ENCODE peak calls at places on chromosomes 12 and 14, in eight cellular contexts. W is uterus, Z is foreskin fibroblast, F is progenitor cell of endocrine pancreas, C is A549, G is brain microvascular endothelial cell, K is HepG2, V is WTC11. J is an unnamed sample.

GRCh38 chr12:68904351-68904982 is 28.5 kb downstream of the CPM start:
- DNase-seq in W (no peak), Z (peak), F (no peak), C (no peak), G (no peak), K (no peak), V (no peak), J (no peak)

GRCh38 chr12:27711312-27711682 is 665 bp downstream of the MRPS35 start:
- DNase-seq in W (no peak), Z (no peak), F (no peak), C (no peak), G (peak), K (no peak), V (no peak), J (peak)

GRCh38 chr12:101945361-101946232 is 68.2 kb downstream of the DRAM1 start:
- DNase-seq in W (no peak), Z (peak), F (no peak), C (no peak), G (no peak), K (peak), V (no peak), J (no peak)

GRCh38 chr12:42235426-42235825 is 2.6 kb downstream of the YAF2 start:
- DNase-seq in W (peak), Z (no peak), F (no peak), C (no peak), G (no peak), K (no peak), V (no peak), J (no peak)

GRCh38 chr14:75553157-75553556 is 25.3 kb upstream of the FLVCR2 start:
- DNase-seq in W (no peak), Z (no peak), F (no peak), C (no peak), G (no peak), K (no peak), V (no peak), J (no peak)

GRCh38 chr12:91920276-91920675 is 225.4 kb downstream of the BTG1 start:
- DNase-seq in W (no peak), Z (peak), F (no peak), C (no peak), G (peak), K (no peak), V (no peak), J (no peak)

GRCh38 chr12:76006028-76006916 is 25.3 kb downstream of the PHLDA1 start:
- DNase-seq in W (no peak), Z (no peak), F (no peak), C (no peak), G (no peak), K (no peak), V (no peak), J (no peak)

GRCh38 chr12:100375023-100375737 is 18.3 kb downstream of the SLC17A8 start:
- DNase-seq in W (peak), Z (peak), F (no peak), C (no peak), G (no peak), K (no peak), V (no peak), J (no peak)

GRCh38 chr12:129641916-129642315 is 261.9 kb downstream of the TMEM132D start:
- DNase-seq in W (no peak), Z (no peak), F (no peak), C (no peak), G (no peak), K (no peak), V (no peak), J (no peak)

GRCh38 chr12:2733493-2734252 is 61.1 kb upstream of the FKBP4 start:
- DNase-seq in W (no peak), Z (no peak), F (no peak), C (no peak), G (no peak), K (no peak), V (no peak), J (no peak)

GRCh38 chr14:21406213-21406612 is 22.4 kb upstream of the SUPT16H start:
- DNase-seq in W (no peak), Z (no peak), F (no peak), C (no peak), G (no peak), K (no peak), V (no peak), J (no peak)

GRCh38 chr12:108457006-108457733 is 57.9 kb upstream of the FICD start:
- DNase-seq in W (no peak), Z (peak), F (peak), C (peak), G (peak), K (peak), V (no peak), J (peak)

GRCh38 chr14:101480747-101481530 is 80.4 kb upstream of the DIO3 start:
- DNase-seq in W (peak), Z (peak), F (no peak), C (peak), G (no peak), K (peak), V (no peak), J (peak)

GRCh38 chr12:7460375-7461259 is 16.7 kb upstream of the CD163L1 start:
- DNase-seq in W (no peak), Z (peak), F (peak), C (peak), G (peak), K (peak), V (peak), J (peak)

GRCh38 chr14:92527724-92528123 is 14.1 kb downstream of the RIN3 start:
- DNase-seq in W (no peak), Z (peak), F (no peak), C (no peak), G (no peak), K (no peak), V (no peak), J (no peak)

GRCh38 chr14:88310457-88310856 is 12.6 kb downstream of the KCNK10 start:
- DNase-seq in W (no peak), Z (no peak), F (no peak), C (no peak), G (no peak), K (no peak), V (no peak), J (no peak)

GRCh38 chr14:35410858-35411257 is 6.3 kb upstream of the NFKBIA start:
- DNase-seq in W (no peak), Z (no peak), F (no peak), C (no peak), G (no peak), K (no peak), V (no peak), J (no peak)

GRCh38 chr12:66563220-66563619 is 115.7 kb downstream of the GRIP1 start:
- DNase-seq in W (no peak), Z (no peak), F (no peak), C (no peak), G (no peak), K (no peak), V (no peak), J (no peak)

GRCh38 chr12:106097011-106097410 is 41.7 kb downstream of the NUAK1 start:
- DNase-seq in W (no peak), Z (no peak), F (no peak), C (no peak), G (peak), K (no peak), V (no peak), J (no peak)

DNA sequence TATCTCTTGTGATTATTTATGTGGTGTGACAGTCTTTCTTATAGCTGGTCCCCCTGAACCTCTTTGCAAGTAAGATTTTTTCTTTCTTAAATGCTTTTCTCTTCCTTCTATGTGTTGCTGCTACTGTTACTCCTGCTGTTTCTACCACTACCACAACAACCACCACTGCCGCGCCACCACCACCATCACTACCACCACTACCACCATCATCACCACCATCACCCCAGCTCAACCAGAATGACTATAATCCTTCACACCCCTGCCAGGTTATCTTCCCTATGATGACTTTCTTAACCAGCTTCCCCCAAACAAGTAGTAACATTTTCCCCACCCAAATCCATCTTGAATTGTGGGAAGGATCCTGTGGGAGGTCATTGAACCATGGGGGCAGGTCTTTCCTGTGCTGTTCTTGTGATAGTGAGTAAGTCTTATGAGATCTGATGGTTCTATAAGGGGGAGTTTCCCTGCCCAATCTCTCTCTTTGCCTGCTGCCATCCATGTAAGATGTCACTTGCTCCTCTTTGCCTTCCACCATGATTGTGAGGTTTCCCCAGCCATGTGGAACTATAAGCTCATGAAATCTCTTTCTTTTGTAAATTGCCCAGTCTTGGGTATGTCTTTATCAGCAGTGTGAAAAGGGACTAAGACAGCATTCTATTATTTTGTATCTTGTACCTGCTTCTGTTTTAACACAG is 52.2 kb downstream of the CHST11 start:
- DNase-seq in W (no peak), Z (no peak), F (no peak), C (no peak), G (no peak), K (no peak), V (no peak), J (no peak)
- TF ChIP-seq CTCF in W (no peak), Z (no peak), F (no peak), C (no peak), G (no peak), K (no peak), V (no peak), J (no peak)

GRCh38 chr12:49536526-49537195 is 2.2 kb upstream of the KCNH3 start:
- DNase-seq in W (no peak), Z (no peak), F (no peak), C (no peak), G (no peak), K (no peak), V (no peak), J (no peak)

GRCh38 chr12:49535921-49536525 is 2.8 kb upstream of the KCNH3 start:
- DNase-seq in W (no peak), Z (no peak), F (no peak), C (no peak), G (no peak), K (no peak), V (no peak), J (no peak)

GRCh38 chr12:49533331-49533730 is 5.5 kb upstream of the KCNH3 start:
- DNase-seq in W (no peak), Z (no peak), F (no peak), C (no peak), G (no peak), K (no peak), V (no peak), J (no peak)

GRCh38 chr12:49537231-49537708 is 1.6 kb upstream of the KCNH3 start:
- DNase-seq in W (no peak), Z (no peak), F (no peak), C (no peak), G (no peak), K (no peak), V (no peak), J (no peak)

DNA sequence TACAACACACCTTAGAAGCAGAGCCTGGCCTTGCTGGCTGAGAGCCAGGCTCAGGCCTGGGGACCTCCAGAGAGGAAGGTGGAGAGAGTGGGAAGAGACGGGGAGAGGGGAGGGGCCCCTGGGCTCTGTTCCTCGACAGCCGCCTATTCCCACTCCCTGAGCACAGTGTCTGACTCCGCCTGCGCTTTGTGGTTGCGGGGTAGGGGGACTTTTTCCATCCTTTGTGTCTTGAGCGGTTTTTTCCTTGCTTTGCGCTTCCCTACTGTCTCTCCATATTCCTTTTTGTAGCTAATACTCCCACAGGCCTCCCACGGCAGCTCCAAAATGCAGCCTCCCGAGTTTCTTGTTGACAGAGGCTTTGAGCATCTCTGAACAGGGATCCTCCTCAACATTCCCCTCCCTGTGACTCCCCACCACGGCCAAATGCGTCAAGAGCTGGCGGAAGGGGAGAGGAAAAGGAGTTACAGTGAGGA is 4.0 kb upstream of the KCNH3 start:
- DNase-seq in W (no peak), Z (no peak), F (no peak), C (no peak), G (no peak), K (no peak), V (no peak), J (no peak)
- TF ChIP-seq CTCF in W (no peak), Z (no peak), F (no peak), C (no peak), G (no peak), K (no peak), V (no peak), J (no peak)

GRCh38 chr12:54627304-54627703 is 7.4 kb downstream of the LACRT start:
- DNase-seq in W (no peak), Z (no peak), F (no peak), C (no peak), G (no peak), K (no peak), V (no peak), J (no peak)

GRCh38 chr12:54624316-54625279 is 10.1 kb downstream of the LACRT start:
- DNase-seq in W (no peak), Z (peak), F (no peak), C (no peak), G (peak), K (peak), V (no peak), J (no peak)

GRCh38 chr12:54616933-54617535 is 17.7 kb downstream of the LACRT start:
- DNase-seq in W (no peak), Z (no peak), F (no peak), C (no peak), G (no peak), K (no peak), V (no peak), J (no peak)

GRCh38 chr12:54628186-54628846 is 6.4 kb downstream of the LACRT start:
- DNase-seq in W (no peak), Z (no peak), F (no peak), C (no peak), G (no peak), K (no peak), V (no peak), J (no peak)

DNA sequence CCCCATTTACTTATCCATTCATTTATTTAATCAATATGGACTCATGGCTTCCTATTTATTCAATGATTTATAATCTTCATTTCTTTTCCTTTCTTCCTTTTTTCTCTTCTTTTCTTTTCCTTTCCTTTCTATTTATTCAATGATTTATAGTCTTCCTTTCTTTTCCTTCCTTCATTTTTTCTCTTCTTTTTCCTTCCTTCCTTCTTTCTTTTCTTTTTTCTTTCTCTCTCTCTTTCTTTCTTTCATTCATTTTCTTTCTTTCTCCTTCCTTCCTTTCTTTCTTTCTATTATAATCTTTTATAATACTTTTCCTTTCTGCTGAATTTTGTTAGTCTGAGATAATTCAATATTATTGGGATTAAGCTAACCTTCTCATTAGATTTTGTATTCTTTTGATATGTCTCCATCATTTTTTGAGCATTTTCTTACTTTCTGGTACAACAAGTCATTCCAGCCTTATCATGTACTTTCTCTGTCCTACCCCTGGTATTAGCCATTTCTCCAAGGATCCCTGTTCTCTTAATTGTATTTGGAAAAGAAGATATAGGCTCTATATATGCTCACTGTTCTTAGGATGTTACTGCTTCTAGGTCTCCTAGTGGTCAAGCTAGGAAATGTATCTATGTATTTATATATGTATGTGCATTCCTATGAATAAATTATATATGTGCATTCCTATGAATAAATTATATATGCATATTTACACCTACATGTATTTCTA is 12.1 kb downstream of the LACRT start:
- DNase-seq in W (no peak), Z (peak), F (no peak), C (no peak), G (no peak), K (no peak), V (no peak), J (no peak)
- TF ChIP-seq CTCF in W (no peak), Z (peak), F (peak), C (no peak), G (peak), K (no peak), V (no peak), J (no peak)

GRCh38 chr14:97878727-97879126 is 1081.5 kb downstream of the VRK1 start:
- DNase-seq in W (peak), Z (peak), F (no peak), C (no peak), G (no peak), K (no peak), V (no peak), J (no peak)
- TF ChIP-seq CTCF in W (no peak), Z (no peak), F (no peak), C (no peak), G (no peak), K (no peak), V (no peak), J (no peak)

GRCh38 chr12:63090716-63091115 is 60.3 kb downstream of the AVPR1A start:
- DNase-seq in W (no peak), Z (no peak), F (no peak), C (no peak), G (no peak), K (no peak), V (no peak), J (no peak)

GRCh38 chr12:63093084-63093483 is 57.9 kb downstream of the AVPR1A start:
- DNase-seq in W (no peak), Z (no peak), F (no peak), C (no peak), G (no peak), K (no peak), V (no peak), J (no peak)

GRCh38 chr12:63098851-63099250 is 52.1 kb downstream of the AVPR1A start:
- DNase-seq in W (no peak), Z (no peak), F (no peak), C (peak), G (peak), K (peak), V (no peak), J (peak)

GRCh38 chr12:63093711-63094110 is 57.3 kb downstream of the AVPR1A start:
- DNase-seq in W (no peak), Z (no peak), F (no peak), C (no peak), G (peak), K (no peak), V (no peak), J (no peak)

DNA sequence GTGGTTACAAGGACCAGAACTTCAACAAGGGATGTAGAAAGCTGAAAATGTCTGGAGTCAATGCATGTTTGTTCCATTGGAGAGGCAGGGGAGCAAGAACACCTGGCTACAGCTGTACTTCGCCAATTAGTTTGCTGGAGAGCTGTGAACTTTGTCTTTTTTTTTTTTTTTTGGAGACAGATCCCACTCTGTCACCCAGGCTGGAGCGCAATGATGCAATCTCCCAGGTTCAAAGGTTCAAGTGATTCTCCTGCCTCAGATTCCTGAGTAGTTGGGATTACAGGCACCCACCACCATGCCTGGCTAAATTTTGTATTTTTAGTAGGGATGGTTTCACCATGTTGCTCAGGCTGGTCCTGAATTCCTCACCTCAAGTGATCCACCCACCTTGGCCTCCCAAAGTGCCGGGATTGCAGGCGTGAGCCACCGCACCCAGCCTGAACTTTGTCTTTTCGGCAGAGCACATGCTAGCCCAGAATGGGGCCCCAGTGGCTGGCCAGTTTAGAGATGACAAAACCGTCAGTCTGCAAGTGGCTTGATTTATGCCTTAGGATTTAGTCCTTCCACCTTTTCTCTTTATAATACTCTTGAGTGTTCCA is 55.5 kb downstream of the AVPR1A start:
- DNase-seq in W (no peak), Z (no peak), F (no peak), C (no peak), G (no peak), K (peak), V (no peak), J (no peak)
- TF ChIP-seq CTCF in W (no peak), Z (no peak), F (no peak), C (no peak), G (no peak), K (no peak), V (no peak), J (no peak)

GRCh38 chr14:70660967-70661871 is 19.5 kb downstream of the TTC9 start:
- DNase-seq in W (no peak), Z (no peak), F (no peak), C (no peak), G (no peak), K (no peak), V (no peak), J (peak)
- TF ChIP-seq CTCF in W (no peak), Z (no peak), F (no peak), C (no peak), G (no peak), K (no peak), V (no peak), J (peak)

GRCh38 chr12:81992461-81992860 is 233.3 kb upstream of the PPFIA2 start:
- DNase-seq in W (no peak), Z (no peak), F (no peak), C (no peak), G (peak), K (no peak), V (peak), J (peak)
- TF ChIP-seq CTCF in W (no peak), Z (no peak), F (peak), C (no peak), G (peak), K (no peak), V (no peak), J (no peak)